ENCODE peak calls at places on chromosomes 13 and 19, in seven cellular contexts. One of them, this sample, is unnamed.

GRCh38 chr13:91922969-91923592 is 524.7 kb downstream of the GPC5 start:
- DNase-seq in osteoblast: peak; percentile 55
- DNase-seq in choroid plexus epithelial cell: peak; percentile 11
- DNase-seq in vagina: no peak
- DNase-seq in CD8-positive, alpha-beta T cell: no peak
- DNase-seq in PC-3: no peak
- DNase-seq in HCT116: no peak
- DNase-seq in this sample: no peak

GRCh38 chr13:78317030-78317429 is 286.3 kb downstream of the POU4F1 start:
- DNase-seq in choroid plexus epithelial cell: no peak
- DNase-seq in PC-3: peak; percentile 4
- DNase-seq in CD8-positive, alpha-beta T cell: no peak
- DNase-seq in HCT116: no peak
- DNase-seq in osteoblast: no peak
- DNase-seq in vagina: no peak
- DNase-seq in this sample: peak; percentile 2

GRCh38 chr13:44627441-44627840 is 51.3 kb upstream of the TSC22D1 start:
- DNase-seq in HCT116: no peak
- DNase-seq in osteoblast: peak; percentile 66
- DNase-seq in choroid plexus epithelial cell: no peak
- DNase-seq in vagina: no peak
- DNase-seq in PC-3: peak; percentile 49
- DNase-seq in CD8-positive, alpha-beta T cell: no peak
- DNase-seq in this sample: no peak

GRCh38 chr19:17436874-17437267 is 11.6 kb downstream of the TMEM221 start:
- DNase-seq in vagina: no peak
- DNase-seq in osteoblast: peak; percentile 36
- DNase-seq in choroid plexus epithelial cell: no peak
- DNase-seq in HCT116: no peak
- DNase-seq in PC-3: no peak
- DNase-seq in CD8-positive, alpha-beta T cell: no peak
- DNase-seq in this sample: no peak

GRCh38 chr13:96540656-96541055 is 450.7 kb downstream of the HS6ST3 start:
- DNase-seq in osteoblast: no peak
- DNase-seq in choroid plexus epithelial cell: no peak
- DNase-seq in vagina: no peak
- DNase-seq in CD8-positive, alpha-beta T cell: no peak
- DNase-seq in HCT116: no peak
- DNase-seq in PC-3: no peak
- DNase-seq in this sample: no peak

GRCh38 chr13:99916366-99917103 is 55.0 kb downstream of the ZIC5 start:
- DNase-seq in PC-3: peak; percentile 69
- DNase-seq in choroid plexus epithelial cell: peak; percentile 92
- DNase-seq in vagina: no peak
- DNase-seq in osteoblast: peak; percentile 94
- DNase-seq in HCT116: peak; percentile 73
- DNase-seq in CD8-positive, alpha-beta T cell: no peak
- DNase-seq in this sample: peak; percentile 52

GRCh38 chr19:3234800-3235199 is 10.3 kb downstream of the CELF5 start:
- DNase-seq in vagina: no peak
- DNase-seq in choroid plexus epithelial cell: no peak
- DNase-seq in CD8-positive, alpha-beta T cell: no peak
- DNase-seq in PC-3: no peak
- DNase-seq in osteoblast: peak; percentile 68
- DNase-seq in HCT116: no peak
- DNase-seq in this sample: no peak

GRCh38 chr13:46516624-46517318 is 36.2 kb upstream of the LRCH1 start:
- DNase-seq in choroid plexus epithelial cell: no peak
- DNase-seq in CD8-positive, alpha-beta T cell: no peak
- DNase-seq in vagina: no peak
- DNase-seq in osteoblast: peak; percentile 72
- DNase-seq in HCT116: no peak
- DNase-seq in PC-3: no peak
- DNase-seq in this sample: no peak

GRCh38 chr13:48214519-48215121 is 18.4 kb upstream of the ITM2B start:
- DNase-seq in choroid plexus epithelial cell: no peak
- DNase-seq in HCT116: no peak
- DNase-seq in osteoblast: no peak
- DNase-seq in vagina: no peak
- DNase-seq in PC-3: no peak
- DNase-seq in CD8-positive, alpha-beta T cell: peak; percentile 31
- DNase-seq in this sample: no peak

GRCh38 chr19:34188388-34188787 is 16.1 kb downstream of the LSM14A start:
- DNase-seq in CD8-positive, alpha-beta T cell: no peak
- DNase-seq in choroid plexus epithelial cell: no peak
- DNase-seq in vagina: no peak
- DNase-seq in HCT116: no peak
- DNase-seq in PC-3: no peak
- DNase-seq in osteoblast: no peak
- DNase-seq in this sample: no peak

GRCh38 chr19:18708452-18709231 is 25.2 kb downstream of the CRTC1 start:
- DNase-seq in vagina: no peak
- DNase-seq in HCT116: no peak
- DNase-seq in osteoblast: peak; percentile 56
- DNase-seq in choroid plexus epithelial cell: no peak
- DNase-seq in PC-3: no peak
- DNase-seq in CD8-positive, alpha-beta T cell: no peak
- DNase-seq in this sample: no peak

GRCh38 chr13:84655677-84656076 is 773.4 kb upstream of the SLITRK1 start:
- DNase-seq in PC-3: no peak
- DNase-seq in vagina: no peak
- DNase-seq in osteoblast: no peak
- DNase-seq in CD8-positive, alpha-beta T cell: no peak
- DNase-seq in HCT116: no peak
- DNase-seq in choroid plexus epithelial cell: peak; percentile 52
- DNase-seq in this sample: no peak

GRCh38 chr13:111112196-111112595 is 2.9 kb upstream of the ARHGEF7 start:
- DNase-seq in osteoblast: no peak
- DNase-seq in PC-3: no peak
- DNase-seq in HCT116: no peak
- DNase-seq in CD8-positive, alpha-beta T cell: no peak
- DNase-seq in choroid plexus epithelial cell: no peak
- DNase-seq in vagina: no peak
- DNase-seq in this sample: no peak

GRCh38 chr19:21532904-21533303 is 27.5 kb downstream of the ZNF429 start:
- DNase-seq in choroid plexus epithelial cell: no peak
- DNase-seq in osteoblast: no peak
- DNase-seq in PC-3: no peak
- DNase-seq in HCT116: no peak
- DNase-seq in CD8-positive, alpha-beta T cell: no peak
- DNase-seq in vagina: no peak
- DNase-seq in this sample: no peak

GRCh38 chr13:84399320-84400085 is 517.2 kb upstream of the SLITRK1 start:
- DNase-seq in choroid plexus epithelial cell: peak; percentile 25
- DNase-seq in CD8-positive, alpha-beta T cell: no peak
- DNase-seq in HCT116: no peak
- DNase-seq in PC-3: peak; percentile 2
- DNase-seq in vagina: no peak
- DNase-seq in osteoblast: no peak
- DNase-seq in this sample: no peak

GRCh38 chr13:43293008-43293407 is 269.6 kb downstream of the DNAJC15 start:
- DNase-seq in osteoblast: no peak
- DNase-seq in choroid plexus epithelial cell: no peak
- DNase-seq in HCT116: no peak
- DNase-seq in CD8-positive, alpha-beta T cell: no peak
- DNase-seq in vagina: no peak
- DNase-seq in PC-3: peak; percentile 49
- DNase-seq in this sample: no peak

GRCh38 chr19:52691737-52692136 is 43.1 kb downstream of the ZNF611 start:
- DNase-seq in HCT116: no peak
- DNase-seq in choroid plexus epithelial cell: no peak
- DNase-seq in CD8-positive, alpha-beta T cell: no peak
- DNase-seq in osteoblast: no peak
- DNase-seq in PC-3: no peak
- DNase-seq in vagina: no peak
- DNase-seq in this sample: no peak

GRCh38 chr19:18713550-18714117 is 30.2 kb downstream of the CRTC1 start:
- DNase-seq in choroid plexus epithelial cell: no peak
- DNase-seq in vagina: no peak
- DNase-seq in CD8-positive, alpha-beta T cell: no peak
- DNase-seq in HCT116: no peak
- DNase-seq in PC-3: no peak
- DNase-seq in osteoblast: peak; percentile 42
- DNase-seq in this sample: no peak

GRCh38 chr19:41698746-41699230 is 9.6 kb upstream of the CEACAM5 start:
- DNase-seq in CD8-positive, alpha-beta T cell: no peak
- DNase-seq in osteoblast: no peak
- DNase-seq in vagina: no peak
- DNase-seq in HCT116: no peak
- DNase-seq in PC-3: no peak
- DNase-seq in choroid plexus epithelial cell: no peak
- DNase-seq in this sample: no peak

GRCh38 chr13:48159436-48160225 is 64.7 kb upstream of the MED4 start:
- DNase-seq in CD8-positive, alpha-beta T cell: no peak
- DNase-seq in PC-3: no peak
- DNase-seq in vagina: no peak
- DNase-seq in HCT116: no peak
- DNase-seq in choroid plexus epithelial cell: no peak
- DNase-seq in osteoblast: no peak
- DNase-seq in this sample: no peak

GRCh38 chr13:20125129-20125782 is 35.6 kb downstream of the GJA3 start:
- DNase-seq in PC-3: peak; percentile 59
- DNase-seq in choroid plexus epithelial cell: peak; percentile 53
- DNase-seq in osteoblast: peak; percentile 90
- DNase-seq in HCT116: no peak
- DNase-seq in vagina: no peak
- DNase-seq in CD8-positive, alpha-beta T cell: no peak
- DNase-seq in this sample: no peak

GRCh38 chr13:45108716-45109706 is 11.3 kb upstream of the GTF2F2 start:
- DNase-seq in PC-3: no peak
- DNase-seq in CD8-positive, alpha-beta T cell: no peak
- DNase-seq in HCT116: no peak
- DNase-seq in choroid plexus epithelial cell: peak; percentile 99
- DNase-seq in vagina: no peak
- DNase-seq in osteoblast: peak; percentile 64
- DNase-seq in this sample: no peak

GRCh38 chr19:18091217-18091608 is 4.5 kb upstream of the IL12RB1 start:
- DNase-seq in osteoblast: no peak
- DNase-seq in PC-3: no peak
- DNase-seq in choroid plexus epithelial cell: no peak
- DNase-seq in HCT116: no peak
- DNase-seq in vagina: no peak
- DNase-seq in CD8-positive, alpha-beta T cell: peak; percentile 82
- DNase-seq in this sample: no peak

GRCh38 chr19:39410620-39411005 is 1.9 kb upstream of the PLEKHG2 start:
- DNase-seq in osteoblast: peak; percentile 66
- DNase-seq in CD8-positive, alpha-beta T cell: no peak
- DNase-seq in vagina: no peak
- DNase-seq in choroid plexus epithelial cell: no peak
- DNase-seq in PC-3: no peak
- DNase-seq in HCT116: no peak
- DNase-seq in this sample: no peak

GRCh38 chr19:35429698-35430097 is 18.4 kb upstream of the FFAR2 start:
- DNase-seq in PC-3: no peak
- DNase-seq in osteoblast: no peak
- DNase-seq in choroid plexus epithelial cell: no peak
- DNase-seq in CD8-positive, alpha-beta T cell: no peak
- DNase-seq in HCT116: no peak
- DNase-seq in vagina: no peak
- DNase-seq in this sample: no peak

GRCh38 chr13:114067381-114067885 is 65.0 kb downstream of the RASA3 start:
- DNase-seq in HCT116: no peak
- DNase-seq in choroid plexus epithelial cell: no peak
- DNase-seq in PC-3: peak; percentile 43
- DNase-seq in vagina: no peak
- DNase-seq in CD8-positive, alpha-beta T cell: no peak
- DNase-seq in osteoblast: peak; percentile 89
- DNase-seq in this sample: peak; percentile 80
- H3K4me3 ChIP-seq in HCT116: no peak overlapping the region
- H3K4me3 ChIP-seq in choroid plexus epithelial cell: no peak overlapping the region
- H3K4me3 ChIP-seq in PC-3: no peak overlapping the region
- H3K4me3 ChIP-seq in vagina: no peak overlapping the region
- H3K4me3 ChIP-seq in CD8-positive, alpha-beta T cell: peak overlapping the region; percentile 10
- H3K4me3 ChIP-seq in osteoblast: peak overlapping the region; percentile 43
- H3K4me3 ChIP-seq in this sample: no peak overlapping the region

DNA sequence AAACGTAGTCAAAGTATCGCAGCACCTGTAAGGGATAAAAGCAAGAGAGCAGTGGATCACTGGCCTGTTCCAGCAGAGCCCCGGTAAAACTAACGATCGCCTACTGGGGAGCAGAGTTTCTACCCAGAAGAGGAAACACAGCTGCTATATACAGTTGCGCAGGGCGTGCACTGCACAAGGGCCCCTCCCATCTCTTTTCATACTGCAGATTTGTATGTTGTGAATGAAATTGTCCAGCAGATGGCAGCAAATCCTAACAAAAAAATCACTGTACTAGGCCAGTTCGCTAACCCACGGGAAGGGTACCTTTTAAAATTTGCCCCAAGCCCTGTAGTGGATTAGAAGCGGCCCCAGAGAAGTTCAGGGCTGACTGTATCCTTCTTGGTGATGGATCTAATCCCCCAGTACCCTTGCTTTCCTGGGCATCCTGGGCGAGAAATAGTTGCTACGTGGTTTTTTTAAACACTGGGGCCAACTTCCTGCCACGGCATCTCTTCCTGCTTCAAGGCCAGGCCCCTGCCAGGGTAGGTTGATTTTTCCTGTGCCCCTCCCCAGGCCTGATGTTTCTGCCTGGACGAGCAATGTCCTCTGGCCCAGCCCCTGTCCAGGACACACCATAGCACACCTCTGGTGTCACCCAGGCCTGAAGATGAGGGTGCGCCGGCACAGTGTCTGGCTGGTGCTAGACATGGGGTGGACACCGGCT is 127.0 kb downstream of the IER2 start:
- DNase-seq in HCT116: peak; percentile 80
- DNase-seq in vagina: no peak
- DNase-seq in PC-3: peak; percentile 96
- DNase-seq in CD8-positive, alpha-beta T cell: peak; percentile 59
- DNase-seq in choroid plexus epithelial cell: peak; percentile 83
- DNase-seq in osteoblast: no peak
- DNase-seq in this sample: peak; percentile 55
- TF ChIP-seq CTCF in HCT116: peak; percentile 74
- TF ChIP-seq CTCF in vagina: peak; percentile 72
- TF ChIP-seq CTCF in PC-3: peak; percentile 86
- TF ChIP-seq CTCF in CD8-positive, alpha-beta T cell: peak; percentile 77
- TF ChIP-seq CTCF in choroid plexus epithelial cell: peak; percentile 71
- TF ChIP-seq CTCF in osteoblast: peak; percentile 67
- TF ChIP-seq CTCF in this sample: peak; percentile 53

DNA sequence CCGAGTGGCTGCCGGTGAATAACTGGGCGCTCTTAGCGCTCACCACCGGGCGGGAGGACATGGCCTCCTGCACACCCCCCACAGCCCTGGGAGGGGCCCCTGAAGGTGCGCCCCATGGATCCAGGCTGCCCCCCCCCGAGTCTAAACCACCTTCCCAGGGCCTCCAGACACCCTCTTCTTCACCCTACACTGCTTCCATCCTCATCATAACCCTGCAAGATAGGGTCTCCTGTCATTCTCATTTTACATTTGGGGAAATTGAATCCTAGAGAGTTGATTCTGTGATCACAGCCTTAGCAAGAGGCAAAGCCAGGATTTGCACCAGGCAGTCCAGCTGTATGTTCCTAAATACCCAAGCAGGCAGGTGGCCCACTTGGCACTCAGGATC is 110.8 kb downstream of the PTPRS start:
- DNase-seq in PC-3: no peak
- DNase-seq in vagina: no peak
- DNase-seq in osteoblast: no peak
- DNase-seq in HCT116: no peak
- DNase-seq in CD8-positive, alpha-beta T cell: no peak
- DNase-seq in choroid plexus epithelial cell: no peak
- DNase-seq in this sample: no peak
- H3K4me3 ChIP-seq in PC-3: peak overlapping the region; percentile 72
- H3K4me3 ChIP-seq in vagina: peak overlapping the region; percentile 8
- H3K4me3 ChIP-seq in osteoblast: no peak overlapping the region
- H3K4me3 ChIP-seq in HCT116: peak overlapping the region; percentile 49
- H3K4me3 ChIP-seq in CD8-positive, alpha-beta T cell: no peak overlapping the region
- H3K4me3 ChIP-seq in choroid plexus epithelial cell: no peak overlapping the region
- H3K4me3 ChIP-seq in this sample: no peak overlapping the region

GRCh38 chr19:12294308-12295158 is at the start of gene ZNF44:
- DNase-seq in PC-3: peak; percentile 99
- DNase-seq in choroid plexus epithelial cell: peak; percentile 95
- DNase-seq in osteoblast: peak; percentile 98
- DNase-seq in CD8-positive, alpha-beta T cell: peak; percentile 97
- DNase-seq in HCT116: peak; percentile 94
- DNase-seq in vagina: peak; percentile 98
- DNase-seq in this sample: peak; percentile 85
- TF ChIP-seq CTCF in PC-3: no peak
- TF ChIP-seq CTCF in choroid plexus epithelial cell: no peak
- TF ChIP-seq CTCF in osteoblast: no peak
- TF ChIP-seq CTCF in CD8-positive, alpha-beta T cell: no peak
- TF ChIP-seq CTCF in HCT116: no peak
- TF ChIP-seq CTCF in vagina: no peak
- TF ChIP-seq CTCF in this sample: no peak

This sample was measured in HFF-Myc.